ENCODE peak calls at places on chromosomes 12 and 14, in five cellular contexts. P, Y, E, U and I are unnamed samples.

GRCh38 chr12:126114420-126114819 is 1049.2 kb downstream of the AACS start:
- DNase-seq in U (no peak), Y (no peak), P (no peak), E (no peak), I (no peak)

GRCh38 chr12:126617312-126617711 is 1552.1 kb downstream of the AACS start:
- DNase-seq in Y (no peak), U (no peak), E (peak; percentile 9), P (peak; percentile 61), I (peak; percentile 43)

GRCh38 chr14:69685716-69686115 is 74.3 kb downstream of the SUSD6 start:
- DNase-seq in P (no peak), E (no peak), U (no peak), Y (no peak), I (no peak)

GRCh38 chr14:69882086-69882864 is 3.1 kb downstream of the SMOC1 start:
- DNase-seq in P (no peak), Y (no peak), E (no peak), U (no peak), I (no peak)

GRCh38 chr12:3311027-3311402 is 180.0 kb upstream of the PRMT8 start:
- DNase-seq in Y (no peak), P (no peak), U (no peak), E (no peak), I (peak; percentile 93)

GRCh38 chr14:70665448-70666363 is 24.0 kb downstream of the TTC9 start:
- DNase-seq in P (no peak), Y (no peak), U (no peak), E (no peak), I (peak; percentile 98)

GRCh38 chr12:38484821-38485220 is 168.2 kb downstream of the ALG10B start:
- DNase-seq in P (no peak), U (no peak), E (no peak), Y (no peak), I (no peak)

GRCh38 chr14:105165134-105165704 is 3.4 kb downstream of the JAG2 start:
- DNase-seq in E (no peak), U (no peak), P (no peak), Y (no peak), I (no peak)

GRCh38 chr12:10384191-10384590 is 5.7 kb downstream of the KLRK1 start:
- DNase-seq in E (no peak), Y (no peak), P (no peak), U (no peak), I (no peak)

GRCh38 chr12:105775351-105775750 is 363.4 kb downstream of the NUAK1 start:
- DNase-seq in Y (no peak), P (no peak), U (peak; percentile 55), E (no peak), I (peak; percentile 43)

GRCh38 chr12:10771132-10771733 is 31.2 kb downstream of the TAS2R7 start:
- DNase-seq in E (no peak), Y (peak; percentile 4), P (no peak), U (peak; percentile 43), I (peak; percentile 49)

GRCh38 chr12:7345232-7345631 is 41.4 kb downstream of the ACSM4 start:
- DNase-seq in U (peak; percentile 5), P (no peak), Y (no peak), E (no peak), I (no peak)

GRCh38 chr12:116002890-116003536 is 274.5 kb downstream of the MED13L start:
- DNase-seq in P (no peak), E (no peak), U (peak; percentile 33), Y (no peak), I (peak; percentile 56)

GRCh38 chr14:98937712-98938505 is 334.1 kb downstream of the BCL11B start:
- DNase-seq in U (no peak), E (no peak), Y (no peak), P (no peak), I (no peak)

GRCh38 chr14:60647081-60647836 is 2.0 kb downstream of the SIX1 start:
- DNase-seq in P (peak; percentile 66), Y (peak; percentile 54), U (peak; percentile 48), E (no peak), I (no peak)

GRCh38 chr14:77067632-77068514 is 30.2 kb upstream of the CIPC start:
- DNase-seq in Y (peak; percentile 46), E (peak; percentile 62), P (peak; percentile 85), U (peak; percentile 69), I (peak; percentile 59)

GRCh38 chr14:22547309-22547947 is 41.6 kb downstream of the DAD1 start:
- DNase-seq in Y (no peak), U (peak; percentile 61), P (no peak), E (no peak), I (no peak)

GRCh38 chr14:94780536-94781404 is 10.9 kb upstream of the GSC start:
- DNase-seq in Y (peak; percentile 36), E (no peak), U (no peak), P (peak; percentile 51), I (no peak)

GRCh38 chr12:64950899-64951298 is 126.5 kb downstream of the TBC1D30 start:
- DNase-seq in U (no peak), Y (no peak), P (no peak), E (no peak), I (no peak)

GRCh38 chr12:11906284-11906935 is 164.3 kb upstream of the BCL2L14 start:
- DNase-seq in P (no peak), U (peak; percentile 33), Y (no peak), E (no peak), I (peak; percentile 33)

GRCh38 chr12:3496964-3497363 is 6.0 kb downstream of the PRMT8 start:
- DNase-seq in P (peak; percentile 67), E (no peak), Y (no peak), U (no peak), I (peak; percentile 14)

GRCh38 chr12:112450725-112451124 is 32.0 kb downstream of the PTPN11 start:
- DNase-seq in Y (no peak), U (no peak), E (no peak), P (no peak), I (no peak)

GRCh38 chr14:21965042-21965441 is 291.4 kb upstream of the OR4E1 start:
- DNase-seq in U (no peak), P (no peak), Y (no peak), E (no peak), I (no peak)

GRCh38 chr12:131940121-131940520 is 9.6 kb upstream of the EP400 start:
- DNase-seq in P (no peak), Y (no peak), E (no peak), U (no peak), I (no peak)

GRCh38 chr14:52575858-52576257 is 23.2 kb downstream of the GPR137C start:
- DNase-seq in U (no peak), Y (no peak), E (no peak), P (no peak), I (no peak)

GRCh38 chr12:119669744-119670472 is 2.0 kb downstream of the PRKAB1 start:
- DNase-seq in Y (no peak), U (no peak), P (no peak), E (no peak), I (no peak)

GRCh38 chr12:103505371-103506236 is 9.8 kb upstream of the C12orf42 start:
- DNase-seq in U (no peak), E (no peak), Y (no peak), P (no peak), I (peak; percentile 36)

GRCh38 chr12:31533470-31533869 is 57.5 kb downstream of the DENND5B start:
- DNase-seq in Y (no peak), E (no peak), U (no peak), P (no peak), I (no peak)
- H3K4me2 ChIP-seq in Y (no peak overlapping the region), E (no peak overlapping the region), U (no peak overlapping the region), P (no peak overlapping the region), I (no peak overlapping the region)

DNA sequence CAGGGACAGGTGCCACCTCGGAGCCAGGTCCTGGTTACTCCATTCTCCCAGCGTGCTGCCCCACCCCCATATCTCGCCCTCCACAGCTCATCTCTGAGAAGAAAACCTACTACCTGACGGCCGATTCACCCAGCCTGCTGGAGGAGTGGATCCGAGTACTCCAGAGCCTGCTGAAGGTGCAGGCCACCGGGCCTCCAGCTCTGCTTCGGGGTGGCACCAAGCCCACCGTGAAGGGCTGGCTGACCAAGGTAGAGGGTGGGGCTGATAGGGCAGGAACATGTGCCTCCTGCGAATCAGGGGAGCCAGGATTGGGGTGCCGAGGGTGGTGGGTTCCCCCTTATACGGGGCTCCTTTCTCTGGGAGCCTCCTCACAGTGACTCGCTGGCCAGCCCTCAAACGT is 25.9 kb downstream of the PIGH start:
- DNase-seq in E (no peak), P (no peak), U (no peak), Y (no peak), I (no peak)
- H2BK12ac ChIP-seq in E (no peak overlapping the region), P (no peak overlapping the region), U (no peak overlapping the region), Y (no peak overlapping the region), I (no peak overlapping the region)

GRCh38 chr14:73612339-73613045 is at the start of gene ACOT6:
- DNase-seq in Y (peak; percentile 64), E (no peak), P (peak; percentile 90), U (peak; percentile 72), I (peak; percentile 82)

GRCh38 chr14:73610692-73611091 is 1.6 kb upstream of the ACOT6 start:
- DNase-seq in P (no peak), U (peak; percentile 53), Y (no peak), E (no peak), I (no peak)

GRCh38 chr14:73616831-73617230 is 4.5 kb downstream of the ACOT6 start:
- DNase-seq in P (no peak), E (no peak), U (no peak), Y (no peak), I (no peak)

GRCh38 chr14:73613046-73613383 is 698 bp downstream of the ACOT6 start:
- DNase-seq in Y (no peak), E (no peak), U (no peak), P (no peak), I (no peak)

DNA sequence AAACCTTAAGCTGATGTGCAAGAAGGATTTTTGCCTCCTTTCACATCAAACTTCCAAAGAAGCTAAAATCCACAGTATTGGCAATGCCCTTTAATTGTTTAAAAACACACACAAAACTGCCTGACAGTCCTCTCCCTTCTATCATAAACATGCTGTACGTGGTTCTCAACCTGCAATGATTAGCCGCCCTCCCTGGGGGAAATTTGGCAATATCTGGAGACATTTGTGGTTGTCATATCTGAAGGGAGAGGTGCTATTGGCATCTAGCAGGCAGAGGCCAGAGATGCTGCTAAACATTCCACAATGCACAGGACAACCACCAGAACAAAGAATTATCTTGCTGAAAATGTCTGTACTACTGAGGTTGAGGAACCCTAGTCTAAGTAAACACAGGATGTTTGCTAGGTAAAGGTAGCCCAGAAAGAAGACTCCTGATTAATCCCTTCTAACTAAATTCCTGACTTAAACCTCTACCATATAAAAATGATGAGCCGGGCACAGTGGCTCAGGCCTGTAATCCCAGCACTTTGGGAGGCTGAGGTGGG is 1.2 kb downstream of the ACOT6 start:
- DNase-seq in Y (no peak), U (no peak), P (no peak), E (no peak), I (no peak)
- H2AFZ ChIP-seq in Y (no peak overlapping the region), U (no peak overlapping the region), P (no peak overlapping the region), E (no peak overlapping the region), I (no peak overlapping the region)

GRCh38 chr12:19577131-19577530 is 137.8 kb downstream of the AEBP2 start:
- DNase-seq in U (peak; percentile 7), Y (no peak), P (no peak), E (no peak), I (no peak)
- H3K4me2 ChIP-seq in U (no peak overlapping the region), Y (no peak overlapping the region), P (no peak overlapping the region), E (no peak overlapping the region), I (no peak overlapping the region)